ENCODE peak calls at places on chromosomes 16 and 17, in five cellular contexts. One of them, this sample, is unnamed.

GRCh38 chr16:56689171-56689570 is 6.9 kb downstream of the MT1X start:
- DNase-seq in substantia nigra: no peak
- DNase-seq in neural progenitor cell: no peak
- DNase-seq in A673: peak
- DNase-seq in tibial nerve: no peak
- DNase-seq in this sample: no peak

GRCh38 chr16:19698480-19699465 is 19.3 kb downstream of the KNOP1 start:
- DNase-seq in neural progenitor cell: no peak
- DNase-seq in A673: no peak
- DNase-seq in substantia nigra: no peak
- DNase-seq in tibial nerve: no peak
- DNase-seq in this sample: no peak

GRCh38 chr16:21324267-21324666 is 46.2 kb upstream of the CRYM start:
- DNase-seq in substantia nigra: no peak
- DNase-seq in neural progenitor cell: no peak
- DNase-seq in A673: no peak
- DNase-seq in tibial nerve: no peak
- DNase-seq in this sample: no peak

GRCh38 chr17:58691701-58692238 is at the start of gene TEX14:
- DNase-seq in tibial nerve: no peak
- DNase-seq in neural progenitor cell: no peak
- DNase-seq in A673: no peak
- DNase-seq in substantia nigra: no peak
- DNase-seq in this sample: no peak

GRCh38 chr17:7403043-7403901 is 625 bp downstream of the TMEM256 start:
- DNase-seq in substantia nigra: no peak
- DNase-seq in neural progenitor cell: peak
- DNase-seq in tibial nerve: peak
- DNase-seq in A673: peak
- DNase-seq in this sample: no peak

GRCh38 chr17:45372325-45372869 is 55.6 kb upstream of the MAP3K14 start:
- DNase-seq in tibial nerve: peak
- DNase-seq in substantia nigra: no peak
- DNase-seq in A673: no peak
- DNase-seq in neural progenitor cell: no peak
- DNase-seq in this sample: no peak

GRCh38 chr17:45857977-45858708 is 13.5 kb downstream of the SPPL2C start:
- DNase-seq in substantia nigra: no peak
- DNase-seq in tibial nerve: no peak
- DNase-seq in neural progenitor cell: peak
- DNase-seq in A673: no peak
- DNase-seq in this sample: no peak

GRCh38 chr17:35030780-35031179 is 32.7 kb downstream of the RFFL start:
- DNase-seq in A673: no peak
- DNase-seq in substantia nigra: no peak
- DNase-seq in tibial nerve: no peak
- DNase-seq in neural progenitor cell: no peak
- DNase-seq in this sample: no peak

GRCh38 chr17:77616243-77616731 is 342.2 kb upstream of the TNRC6C start:
- DNase-seq in substantia nigra: no peak
- DNase-seq in neural progenitor cell: no peak
- DNase-seq in tibial nerve: no peak
- DNase-seq in A673: no peak
- DNase-seq in this sample: no peak

GRCh38 chr17:17445296-17445924 is 31.4 kb upstream of the MED9 start:
- DNase-seq in substantia nigra: no peak
- DNase-seq in tibial nerve: no peak
- DNase-seq in neural progenitor cell: no peak
- DNase-seq in A673: no peak
- DNase-seq in this sample: no peak
- H3K27ac ChIP-seq in substantia nigra: no peak
- H3K27ac ChIP-seq in tibial nerve: peak
- H3K27ac ChIP-seq in neural progenitor cell: no peak
- H3K27ac ChIP-seq in A673: no peak
- H3K27ac ChIP-seq in this sample: no peak

GRCh38 chr17:3992370-3992769 is 28.1 kb upstream of the ATP2A3 start:
- DNase-seq in neural progenitor cell: no peak
- DNase-seq in A673: no peak
- DNase-seq in tibial nerve: no peak
- DNase-seq in substantia nigra: no peak
- DNase-seq in this sample: no peak

GRCh38 chr17:3995067-3995466 is 30.8 kb upstream of the ATP2A3 start:
- DNase-seq in substantia nigra: no peak
- DNase-seq in A673: no peak
- DNase-seq in tibial nerve: no peak
- DNase-seq in neural progenitor cell: no peak
- DNase-seq in this sample: no peak

GRCh38 chr17:3994221-3994576 is 30.0 kb upstream of the ATP2A3 start:
- DNase-seq in substantia nigra: no peak
- DNase-seq in neural progenitor cell: no peak
- DNase-seq in tibial nerve: no peak
- DNase-seq in A673: no peak
- DNase-seq in this sample: no peak

GRCh38 chr17:3990391-3991127 is 26.3 kb upstream of the ATP2A3 start:
- DNase-seq in tibial nerve: no peak
- DNase-seq in A673: no peak
- DNase-seq in neural progenitor cell: no peak
- DNase-seq in substantia nigra: no peak
- DNase-seq in this sample: no peak

DNA sequence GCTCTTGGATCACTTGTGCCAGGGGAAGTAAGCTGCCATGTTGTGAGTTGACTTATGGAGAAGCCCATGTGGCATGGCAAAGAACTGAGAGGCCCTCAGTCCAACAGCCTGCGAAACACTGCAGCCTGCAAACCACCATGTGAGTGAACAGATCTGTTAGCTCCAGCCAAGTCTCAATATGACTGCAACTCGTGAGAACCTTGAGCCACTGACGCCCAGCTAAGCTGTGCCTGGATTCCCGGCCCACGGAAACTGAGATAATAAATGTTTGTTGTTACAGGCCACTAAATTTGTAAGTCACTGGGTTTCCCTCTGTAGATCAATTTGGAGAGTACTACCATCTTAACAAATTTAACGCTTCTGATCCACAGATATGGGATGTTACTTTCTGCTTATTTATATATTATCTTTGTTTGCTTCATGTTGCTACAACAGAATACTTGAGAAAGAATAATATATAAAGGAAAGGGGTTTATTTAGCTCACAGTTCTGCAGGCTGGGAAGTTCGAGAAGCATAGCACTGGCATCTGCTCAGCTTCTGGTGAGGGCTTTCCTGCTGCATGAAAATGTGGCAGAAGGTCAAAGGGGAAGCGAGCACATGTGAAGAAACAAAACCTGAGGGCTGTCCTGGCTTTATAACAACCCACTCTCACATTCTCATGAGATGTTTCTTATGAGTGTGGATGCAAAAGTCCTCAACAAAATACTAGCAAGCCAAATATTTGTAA is 29.4 kb upstream of the ATP2A3 start:
- DNase-seq in A673: no peak
- DNase-seq in substantia nigra: no peak
- DNase-seq in tibial nerve: no peak
- DNase-seq in neural progenitor cell: no peak
- DNase-seq in this sample: no peak
- H3K27ac ChIP-seq in A673: no peak
- H3K27ac ChIP-seq in substantia nigra: no peak
- H3K27ac ChIP-seq in tibial nerve: no peak
- H3K27ac ChIP-seq in neural progenitor cell: no peak
- H3K27ac ChIP-seq in this sample: no peak

DNA sequence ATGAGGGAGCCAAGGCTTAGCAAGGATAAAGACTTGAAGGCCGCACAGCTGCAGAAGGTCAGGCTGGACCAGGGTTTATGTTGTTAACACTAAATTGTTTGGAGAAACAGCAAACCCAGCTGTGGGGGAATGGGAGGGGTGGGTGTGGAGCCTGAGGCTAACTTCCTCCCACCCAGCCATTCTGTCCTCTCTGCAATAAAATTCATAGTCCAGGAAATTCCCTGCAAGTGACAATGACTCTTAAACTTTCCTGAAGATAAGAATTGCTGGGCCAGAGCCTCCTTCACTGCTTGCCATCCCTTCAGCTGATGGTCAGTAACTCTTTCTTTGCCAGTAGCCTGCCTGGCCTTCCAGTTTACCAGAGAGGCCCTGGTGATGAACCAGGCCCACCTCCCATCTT is 19.4 kb upstream of the ATP5MC1 start:
- DNase-seq in A673: no peak
- DNase-seq in substantia nigra: no peak
- DNase-seq in tibial nerve: no peak
- DNase-seq in neural progenitor cell: no peak
- DNase-seq in this sample: no peak
- H3K27ac ChIP-seq in A673: no peak
- H3K27ac ChIP-seq in substantia nigra: no peak
- H3K27ac ChIP-seq in tibial nerve: peak
- H3K27ac ChIP-seq in neural progenitor cell: no peak
- H3K27ac ChIP-seq in this sample: no peak

GRCh38 chr17:50093246-50093645 is 1.9 kb upstream of the PDK2 start:
- DNase-seq in neural progenitor cell: no peak
- DNase-seq in tibial nerve: no peak
- DNase-seq in A673: no peak
- DNase-seq in substantia nigra: no peak
- DNase-seq in this sample: no peak

GRCh38 chr17:50095626-50096037 is 481 bp downstream of the PDK2 start:
- DNase-seq in neural progenitor cell: peak
- DNase-seq in tibial nerve: no peak
- DNase-seq in substantia nigra: no peak
- DNase-seq in A673: no peak
- DNase-seq in this sample: no peak

GRCh38 chr17:50094243-50094752 is 853 bp upstream of the PDK2 start:
- DNase-seq in neural progenitor cell: peak
- DNase-seq in substantia nigra: peak
- DNase-seq in tibial nerve: peak
- DNase-seq in A673: peak
- DNase-seq in this sample: peak

GRCh38 chr17:50094753-50095616 is at the start of gene PDK2:
- DNase-seq in tibial nerve: peak
- DNase-seq in neural progenitor cell: peak
- DNase-seq in substantia nigra: peak
- DNase-seq in A673: peak
- DNase-seq in this sample: peak

DNA sequence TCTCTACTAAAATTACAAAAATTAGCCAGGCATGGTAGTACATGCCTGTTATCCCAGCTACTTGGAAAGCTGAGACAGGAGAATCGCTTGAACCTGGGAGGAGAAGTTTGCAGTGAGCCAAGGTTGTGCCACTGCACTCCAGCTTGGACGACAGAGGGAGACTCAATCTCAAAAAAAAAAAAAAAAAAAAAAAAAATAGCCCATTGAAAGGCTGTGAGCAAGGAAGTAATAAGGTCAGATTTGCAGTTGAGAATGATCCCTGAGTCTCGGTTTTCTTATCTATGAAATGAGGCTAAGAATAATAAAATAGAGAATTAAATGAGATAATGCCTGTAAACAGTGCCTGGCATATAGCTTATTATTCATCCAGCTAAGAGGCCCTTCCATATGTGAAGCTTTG is 1.3 kb upstream of the PDK2 start:
- DNase-seq in substantia nigra: no peak
- DNase-seq in A673: no peak
- DNase-seq in tibial nerve: no peak
- DNase-seq in neural progenitor cell: no peak
- DNase-seq in this sample: no peak
- H3K27ac ChIP-seq in substantia nigra: peak
- H3K27ac ChIP-seq in A673: no peak
- H3K27ac ChIP-seq in tibial nerve: peak
- H3K27ac ChIP-seq in neural progenitor cell: no peak
- H3K27ac ChIP-seq in this sample: peak

GRCh38 chr16:252366-253337 is 18.0 kb downstream of the FAM234A start:
- DNase-seq in tibial nerve: no peak
- DNase-seq in A673: no peak
- DNase-seq in substantia nigra: no peak
- DNase-seq in neural progenitor cell: no peak
- DNase-seq in this sample: no peak
- H3K27ac ChIP-seq in tibial nerve: peak
- H3K27ac ChIP-seq in A673: no peak
- H3K27ac ChIP-seq in substantia nigra: no peak
- H3K27ac ChIP-seq in neural progenitor cell: no peak
- H3K27ac ChIP-seq in this sample: no peak

GRCh38 chr17:42494673-42495072 is 36.0 kb downstream of the ATP6V0A1 start:
- DNase-seq in tibial nerve: no peak
- DNase-seq in substantia nigra: no peak
- DNase-seq in neural progenitor cell: no peak
- DNase-seq in A673: no peak
- DNase-seq in this sample: no peak

GRCh38 chr17:42488032-42488431 is 29.4 kb downstream of the ATP6V0A1 start:
- DNase-seq in tibial nerve: no peak
- DNase-seq in A673: no peak
- DNase-seq in neural progenitor cell: no peak
- DNase-seq in substantia nigra: no peak
- DNase-seq in this sample: no peak

GRCh38 chr17:42493324-42493723 is 34.6 kb downstream of the ATP6V0A1 start:
- DNase-seq in A673: no peak
- DNase-seq in neural progenitor cell: no peak
- DNase-seq in tibial nerve: no peak
- DNase-seq in substantia nigra: no peak
- DNase-seq in this sample: no peak
- H3K27ac ChIP-seq in A673: no peak
- H3K27ac ChIP-seq in neural progenitor cell: no peak
- H3K27ac ChIP-seq in tibial nerve: no peak
- H3K27ac ChIP-seq in substantia nigra: no peak
- H3K27ac ChIP-seq in this sample: no peak

DNA sequence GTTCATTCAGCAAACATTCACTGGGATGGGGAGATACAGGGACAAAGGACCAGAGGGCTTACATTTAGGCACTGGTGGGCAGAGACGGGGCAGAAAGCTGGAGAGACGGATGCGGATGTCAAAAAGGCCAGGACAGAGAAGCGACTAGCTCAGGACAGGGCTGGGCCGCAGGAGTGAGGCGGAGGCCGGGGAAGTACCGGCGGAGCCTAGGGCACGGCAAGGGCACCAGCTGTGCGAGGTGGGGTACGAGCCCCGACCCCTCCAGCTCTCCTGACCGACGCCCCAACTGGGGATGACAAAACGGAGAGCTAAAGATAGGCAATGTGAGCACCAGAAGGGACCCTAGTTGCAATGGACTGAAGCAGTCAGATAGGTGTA is 3.9 kb upstream of the SGCA start:
- DNase-seq in neural progenitor cell: no peak
- DNase-seq in tibial nerve: peak
- DNase-seq in A673: no peak
- DNase-seq in substantia nigra: no peak
- DNase-seq in this sample: no peak
- H3K27ac ChIP-seq in neural progenitor cell: no peak
- H3K27ac ChIP-seq in tibial nerve: peak
- H3K27ac ChIP-seq in A673: peak
- H3K27ac ChIP-seq in substantia nigra: peak
- H3K27ac ChIP-seq in this sample: peak

DNA sequence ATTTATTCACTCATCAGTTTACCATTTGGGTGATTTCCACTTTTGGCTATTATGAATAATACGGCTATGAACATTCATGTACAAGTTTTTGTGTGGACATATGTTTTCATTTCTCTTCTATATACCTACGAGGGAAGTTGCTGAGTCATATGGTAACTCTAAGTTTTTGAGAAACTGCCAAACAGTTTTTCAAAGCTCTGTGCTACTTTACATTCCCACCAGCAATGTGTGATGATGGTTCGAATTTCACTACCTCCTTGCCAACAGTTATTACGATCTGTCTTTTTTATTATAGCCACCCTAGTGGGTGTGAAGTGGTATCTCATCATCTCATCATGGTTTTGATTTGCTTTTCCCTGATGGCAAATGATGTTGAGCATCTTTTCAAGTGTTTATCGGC is 63.7 kb upstream of the MRTFB start:
- DNase-seq in substantia nigra: no peak
- DNase-seq in neural progenitor cell: no peak
- DNase-seq in tibial nerve: no peak
- DNase-seq in A673: peak
- DNase-seq in this sample: no peak
- H3K27ac ChIP-seq in substantia nigra: no peak
- H3K27ac ChIP-seq in neural progenitor cell: no peak
- H3K27ac ChIP-seq in tibial nerve: no peak
- H3K27ac ChIP-seq in A673: no peak
- H3K27ac ChIP-seq in this sample: no peak

This sample was measured in caudate nucleus.